ENCODE peak calls at places on chromosomes 6 and 20, in five cellular contexts. One of them, this sample, is unnamed.

GRCh38 chr6:108655840-108656650 is 95.3 kb downstream of the FOXO3 start:
- DNase-seq in tibial artery: no peak
- DNase-seq in endothelial cell: no peak
- DNase-seq in pancreas: no peak
- DNase-seq in psoas muscle: no peak
- DNase-seq in this sample: no peak

GRCh38 chr6:154981071-154981373 is 14.1 kb upstream of the TIAM2 start:
- DNase-seq in tibial artery: no peak
- DNase-seq in endothelial cell: no peak
- DNase-seq in psoas muscle: no peak
- DNase-seq in pancreas: peak; percentile 43
- DNase-seq in this sample: no peak

GRCh38 chr6:33014841-33015634 is 5.6 kb upstream of the HLA-DOA start:
- DNase-seq in pancreas: peak; percentile 47
- DNase-seq in tibial artery: no peak
- DNase-seq in endothelial cell: peak; percentile 68
- DNase-seq in psoas muscle: no peak
- DNase-seq in this sample: no peak

GRCh38 chr6:5053864-5054426 is 31.2 kb upstream of the PPP1R3G start:
- DNase-seq in tibial artery: no peak
- DNase-seq in pancreas: no peak
- DNase-seq in psoas muscle: no peak
- DNase-seq in endothelial cell: no peak
- DNase-seq in this sample: no peak

GRCh38 chr6:163489584-163489983 is 75.1 kb downstream of the QKI start:
- DNase-seq in endothelial cell: no peak
- DNase-seq in psoas muscle: no peak
- DNase-seq in pancreas: no peak
- DNase-seq in tibial artery: no peak
- DNase-seq in this sample: no peak

GRCh38 chr20:14706555-14706954 is 369.1 kb upstream of the FLRT3 start:
- DNase-seq in pancreas: no peak
- DNase-seq in psoas muscle: no peak
- DNase-seq in tibial artery: no peak
- DNase-seq in endothelial cell: no peak
- DNase-seq in this sample: no peak

GRCh38 chr20:33556237-33556636 is 66.3 kb downstream of the CBFA2T2 start:
- DNase-seq in pancreas: no peak
- DNase-seq in tibial artery: no peak
- DNase-seq in psoas muscle: no peak
- DNase-seq in endothelial cell: no peak
- DNase-seq in this sample: no peak

GRCh38 chr6:154857529-154857928 is 124.3 kb downstream of the SCAF8 start:
- DNase-seq in pancreas: no peak
- DNase-seq in tibial artery: no peak
- DNase-seq in psoas muscle: no peak
- DNase-seq in endothelial cell: no peak
- DNase-seq in this sample: no peak

GRCh38 chr20:23161968-23162696 is 76.0 kb upstream of the CD93 start:
- DNase-seq in psoas muscle: peak; percentile 95
- DNase-seq in tibial artery: peak; percentile 89
- DNase-seq in pancreas: peak; percentile 43
- DNase-seq in endothelial cell: no peak
- DNase-seq in this sample: no peak

GRCh38 chr20:46568570-46569129 is 18.2 kb upstream of the OCSTAMP start:
- DNase-seq in pancreas: no peak
- DNase-seq in endothelial cell: no peak
- DNase-seq in psoas muscle: peak; percentile 87
- DNase-seq in tibial artery: peak; percentile 89
- DNase-seq in this sample: no peak

GRCh38 chr6:29943053-29943966 is 978 bp downstream of the HLA-A start:
- DNase-seq in psoas muscle: no peak
- DNase-seq in tibial artery: no peak
- DNase-seq in endothelial cell: no peak
- DNase-seq in pancreas: no peak
- DNase-seq in this sample: no peak

GRCh38 chr6:4225207-4225872 is 90.0 kb upstream of the ECI2 start:
- DNase-seq in tibial artery: no peak
- DNase-seq in endothelial cell: no peak
- DNase-seq in pancreas: no peak
- DNase-seq in psoas muscle: no peak
- DNase-seq in this sample: no peak

GRCh38 chr6:18263561-18264337 is 581 bp downstream of the DEK start:
- DNase-seq in pancreas: peak; percentile 61
- DNase-seq in endothelial cell: peak; percentile 65
- DNase-seq in psoas muscle: peak; percentile 86
- DNase-seq in tibial artery: peak; percentile 84
- DNase-seq in this sample: no peak

GRCh38 chr20:37358366-37359150 is 12.6 kb downstream of the SRC start:
- DNase-seq in endothelial cell: no peak
- DNase-seq in psoas muscle: peak; percentile 69
- DNase-seq in pancreas: no peak
- DNase-seq in tibial artery: peak; percentile 67
- DNase-seq in this sample: no peak

GRCh38 chr20:51404297-51405060 is 138.0 kb downstream of the NFATC2 start:
- DNase-seq in tibial artery: no peak
- DNase-seq in pancreas: no peak
- DNase-seq in psoas muscle: no peak
- DNase-seq in endothelial cell: no peak
- DNase-seq in this sample: no peak

GRCh38 chr20:61024390-61024789 is 227.7 kb upstream of the CDH4 start:
- DNase-seq in psoas muscle: no peak
- DNase-seq in endothelial cell: no peak
- DNase-seq in pancreas: no peak
- DNase-seq in tibial artery: no peak
- DNase-seq in this sample: no peak

GRCh38 chr6:15876406-15876805 is 213.6 kb upstream of the DTNBP1 start:
- DNase-seq in psoas muscle: no peak
- DNase-seq in pancreas: no peak
- DNase-seq in endothelial cell: no peak
- DNase-seq in tibial artery: no peak
- DNase-seq in this sample: no peak

GRCh38 chr6:6474170-6474920 is 114.2 kb upstream of the LY86 start:
- DNase-seq in pancreas: no peak
- DNase-seq in tibial artery: no peak
- DNase-seq in endothelial cell: no peak
- DNase-seq in psoas muscle: no peak
- DNase-seq in this sample: no peak

GRCh38 chr20:49601153-49601924 is 33.4 kb upstream of the PTGIS start:
- DNase-seq in pancreas: no peak
- DNase-seq in psoas muscle: no peak
- DNase-seq in tibial artery: no peak
- DNase-seq in endothelial cell: no peak
- DNase-seq in this sample: no peak

GRCh38 chr20:49602370-49603208 is 34.7 kb upstream of the PTGIS start:
- DNase-seq in tibial artery: no peak
- DNase-seq in psoas muscle: peak; percentile 53
- DNase-seq in endothelial cell: no peak
- DNase-seq in pancreas: no peak
- DNase-seq in this sample: no peak

GRCh38 chr20:49607568-49607967 is 39.6 kb upstream of the PTGIS start:
- DNase-seq in psoas muscle: no peak
- DNase-seq in tibial artery: no peak
- DNase-seq in endothelial cell: no peak
- DNase-seq in pancreas: no peak
- DNase-seq in this sample: no peak

GRCh38 chr20:49599746-49600113 is 31.8 kb upstream of the PTGIS start:
- DNase-seq in endothelial cell: no peak
- DNase-seq in pancreas: no peak
- DNase-seq in tibial artery: no peak
- DNase-seq in psoas muscle: no peak
- DNase-seq in this sample: no peak

GRCh38 chr20:49603209-49603627 is 35.3 kb upstream of the PTGIS start:
- DNase-seq in psoas muscle: peak; percentile 67
- DNase-seq in endothelial cell: peak; percentile 44
- DNase-seq in pancreas: no peak
- DNase-seq in tibial artery: no peak
- DNase-seq in this sample: no peak
- TF ChIP-seq CTCF in psoas muscle: peak; percentile 15
- TF ChIP-seq CTCF in endothelial cell: peak; percentile 11
- TF ChIP-seq CTCF in pancreas: no peak
- TF ChIP-seq CTCF in tibial artery: peak; percentile 26
- TF ChIP-seq CTCF in this sample: peak; percentile 59

DNA sequence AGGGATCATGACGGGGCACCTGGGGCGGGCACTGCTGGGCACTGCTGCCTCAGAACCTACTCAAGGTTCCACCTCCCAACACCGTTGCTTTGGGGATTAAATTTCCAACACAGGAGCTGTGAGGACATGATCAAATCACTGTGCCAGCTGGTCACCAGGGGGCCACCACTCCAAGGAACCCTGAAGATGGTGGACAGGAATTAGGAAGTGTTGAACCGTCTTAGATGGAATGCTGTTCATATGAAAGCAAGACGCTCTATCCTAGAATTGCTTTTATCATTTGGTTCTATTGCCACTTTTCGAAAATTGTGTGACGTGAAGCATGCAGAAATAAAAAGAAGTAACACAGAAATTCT is 140.3 kb downstream of the DLL1 start:
- DNase-seq in psoas muscle: no peak
- DNase-seq in pancreas: no peak
- DNase-seq in endothelial cell: no peak
- DNase-seq in tibial artery: no peak
- DNase-seq in this sample: no peak
- TF ChIP-seq CTCF in psoas muscle: no peak
- TF ChIP-seq CTCF in pancreas: no peak
- TF ChIP-seq CTCF in endothelial cell: no peak
- TF ChIP-seq CTCF in tibial artery: no peak
- TF ChIP-seq CTCF in this sample: no peak

DNA sequence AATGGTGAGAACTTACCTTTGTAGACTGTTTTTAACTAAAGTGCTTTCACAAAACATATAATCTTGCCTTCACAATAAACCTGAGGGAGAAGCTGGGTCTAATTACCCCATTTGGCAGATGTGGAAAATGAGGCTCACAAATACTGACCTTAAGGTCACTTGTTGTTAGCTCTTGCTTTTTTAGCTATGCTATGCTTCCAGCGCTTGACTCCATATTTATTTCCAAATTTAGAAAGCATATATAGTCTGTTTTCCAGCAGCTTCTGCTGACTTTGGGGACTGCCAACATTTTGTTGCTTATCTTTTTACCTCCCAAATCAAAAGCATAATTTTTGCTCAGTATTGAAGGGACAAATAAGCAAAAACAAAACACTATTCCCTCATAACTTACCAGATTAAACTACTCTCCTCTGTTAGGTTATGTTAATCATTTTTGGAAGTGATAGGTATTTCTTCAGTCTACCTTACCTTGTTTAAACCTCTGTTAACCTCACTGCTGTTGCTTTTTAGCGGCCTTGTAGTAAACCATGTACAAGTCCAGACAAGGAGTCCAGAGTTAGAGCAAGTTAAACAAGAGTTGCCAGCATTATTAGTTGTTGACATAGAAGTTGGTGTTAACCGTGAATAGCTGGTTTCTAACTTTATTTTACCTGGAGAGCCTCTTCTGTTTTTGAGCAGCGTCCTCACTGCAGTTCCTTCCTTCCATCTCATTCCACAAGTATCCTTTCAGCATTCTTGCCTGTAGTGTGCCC is 4.9 kb upstream of the BTBD3 start:
- DNase-seq in endothelial cell: no peak
- DNase-seq in pancreas: no peak
- DNase-seq in psoas muscle: no peak
- DNase-seq in tibial artery: no peak
- DNase-seq in this sample: no peak
- TF ChIP-seq CTCF in endothelial cell: no peak
- TF ChIP-seq CTCF in pancreas: no peak
- TF ChIP-seq CTCF in psoas muscle: no peak
- TF ChIP-seq CTCF in tibial artery: no peak
- TF ChIP-seq CTCF in this sample: peak; percentile 8

GRCh38 chr6:69763763-69764162 is 33.0 kb downstream of the LMBRD1 start:
- DNase-seq in psoas muscle: no peak
- DNase-seq in tibial artery: no peak
- DNase-seq in endothelial cell: no peak
- DNase-seq in pancreas: no peak
- DNase-seq in this sample: no peak

GRCh38 chr6:69771158-69771906 is 25.5 kb downstream of the LMBRD1 start:
- DNase-seq in tibial artery: no peak
- DNase-seq in pancreas: no peak
- DNase-seq in psoas muscle: no peak
- DNase-seq in endothelial cell: no peak
- DNase-seq in this sample: no peak

GRCh38 chr6:69768664-69769063 is 28.1 kb downstream of the LMBRD1 start:
- DNase-seq in pancreas: no peak
- DNase-seq in psoas muscle: no peak
- DNase-seq in tibial artery: no peak
- DNase-seq in endothelial cell: no peak
- DNase-seq in this sample: no peak
- TF ChIP-seq CTCF in pancreas: no peak
- TF ChIP-seq CTCF in psoas muscle: no peak
- TF ChIP-seq CTCF in tibial artery: no peak
- TF ChIP-seq CTCF in endothelial cell: peak; percentile 40
- TF ChIP-seq CTCF in this sample: peak; percentile 59

GRCh38 chr6:166197361-166197760 is 29.7 kb upstream of the TBXT start:
- DNase-seq in pancreas: no peak
- DNase-seq in psoas muscle: no peak
- DNase-seq in tibial artery: no peak
- DNase-seq in endothelial cell: no peak
- DNase-seq in this sample: no peak

GRCh38 chr6:166192557-166192956 is 24.9 kb upstream of the TBXT start:
- DNase-seq in psoas muscle: no peak
- DNase-seq in endothelial cell: no peak
- DNase-seq in tibial artery: no peak
- DNase-seq in pancreas: no peak
- DNase-seq in this sample: no peak

GRCh38 chr6:166195861-166196238 is 28.2 kb upstream of the TBXT start:
- DNase-seq in tibial artery: no peak
- DNase-seq in endothelial cell: no peak
- DNase-seq in psoas muscle: no peak
- DNase-seq in pancreas: no peak
- DNase-seq in this sample: no peak

GRCh38 chr6:166192136-166192535 is 24.5 kb upstream of the TBXT start:
- DNase-seq in endothelial cell: no peak
- DNase-seq in pancreas: no peak
- DNase-seq in tibial artery: no peak
- DNase-seq in psoas muscle: no peak
- DNase-seq in this sample: no peak

GRCh38 chr6:166194885-166195860 is 27.5 kb upstream of the TBXT start:
- DNase-seq in tibial artery: no peak
- DNase-seq in endothelial cell: no peak
- DNase-seq in psoas muscle: no peak
- DNase-seq in pancreas: no peak
- DNase-seq in this sample: no peak
- TF ChIP-seq CTCF in tibial artery: no peak
- TF ChIP-seq CTCF in endothelial cell: no peak
- TF ChIP-seq CTCF in psoas muscle: no peak
- TF ChIP-seq CTCF in pancreas: no peak
- TF ChIP-seq CTCF in this sample: no peak

GRCh38 chr20:63226020-63226943 is 9.4 kb upstream of the BIRC7 start:
- DNase-seq in endothelial cell: no peak
- DNase-seq in psoas muscle: no peak
- DNase-seq in tibial artery: no peak
- DNase-seq in pancreas: no peak
- DNase-seq in this sample: no peak

GRCh38 chr20:63223121-63223825 is 7.3 kb upstream of the YTHDF1 start:
- DNase-seq in pancreas: no peak
- DNase-seq in psoas muscle: no peak
- DNase-seq in endothelial cell: peak; percentile 57
- DNase-seq in tibial artery: no peak
- DNase-seq in this sample: no peak

GRCh38 chr20:63223826-63224207 is 7.9 kb upstream of the YTHDF1 start:
- DNase-seq in pancreas: no peak
- DNase-seq in tibial artery: no peak
- DNase-seq in endothelial cell: no peak
- DNase-seq in psoas muscle: no peak
- DNase-seq in this sample: no peak

GRCh38 chr20:63225082-63225454 is 9.1 kb upstream of the YTHDF1 start:
- DNase-seq in tibial artery: no peak
- DNase-seq in psoas muscle: no peak
- DNase-seq in endothelial cell: no peak
- DNase-seq in pancreas: no peak
- DNase-seq in this sample: no peak

GRCh38 chr20:63224272-63225081 is 8.5 kb upstream of the YTHDF1 start:
- DNase-seq in psoas muscle: no peak
- DNase-seq in endothelial cell: no peak
- DNase-seq in tibial artery: no peak
- DNase-seq in pancreas: no peak
- DNase-seq in this sample: no peak
- TF ChIP-seq CTCF in psoas muscle: no peak
- TF ChIP-seq CTCF in endothelial cell: no peak
- TF ChIP-seq CTCF in tibial artery: no peak
- TF ChIP-seq CTCF in pancreas: no peak
- TF ChIP-seq CTCF in this sample: peak; percentile 29